ENCODE peak calls at places on chromosome 15, in nine cellular contexts. S, U, H, D, T, C, N, A and V are unnamed samples.

GRCh38 chr15:99123706-99124451 is 19.0 kb downstream of the SYNM start:
- DNase-seq in S (peak; percentile 92), U (peak; percentile 69), H (peak; percentile 96), D (peak; percentile 96), T (peak; percentile 89), C (peak; percentile 49), N (peak; percentile 85), A (peak; percentile 92), V (peak; percentile 20)

GRCh38 chr15:101031203-101031602 is 112.0 kb downstream of the LRRK1 start:
- DNase-seq in S (no peak), U (peak; percentile 16), H (peak; percentile 61), D (peak; percentile 32), T (no peak), C (no peak), N (no peak), A (no peak), V (no peak)

GRCh38 chr15:31262901-31263671 is 63.5 kb upstream of the KLF13 start:
- DNase-seq in S (no peak), U (peak; percentile 40), H (peak; percentile 29), D (peak; percentile 7), T (no peak), C (peak; percentile 96), N (no peak), A (no peak), V (no peak)

GRCh38 chr15:78018445-78018844 is 59.1 kb downstream of the TBC1D2B start:
- DNase-seq in S (no peak), U (no peak), H (no peak), D (no peak), T (peak; percentile 17), C (no peak), N (no peak), A (no peak), V (no peak)

GRCh38 chr15:51195459-51195858 is 100.8 kb upstream of the TNFAIP8L3 start:
- DNase-seq in S (no peak), U (no peak), H (no peak), D (no peak), T (no peak), C (no peak), N (no peak), A (no peak), V (no peak)

GRCh38 chr15:31316135-31316795 is 10.4 kb upstream of the KLF13 start:
- DNase-seq in S (no peak), U (no peak), H (no peak), D (no peak), T (no peak), C (no peak), N (no peak), A (no peak), V (no peak)

GRCh38 chr15:82137261-82137660 is 91.4 kb upstream of the MEX3B start:
- DNase-seq in S (no peak), U (no peak), H (peak; percentile 67), D (no peak), T (no peak), C (no peak), N (peak; percentile 41), A (no peak), V (no peak)

GRCh38 chr15:93091465-93091864 is 2.5 kb upstream of the RGMA start:
- DNase-seq in S (no peak), U (no peak), H (no peak), D (no peak), T (no peak), C (no peak), N (no peak), A (no peak), V (no peak)

GRCh38 chr15:51754267-51754666 is 2.9 kb downstream of the TMOD2 start:
- DNase-seq in S (no peak), U (no peak), H (no peak), D (no peak), T (no peak), C (peak; percentile 36), N (no peak), A (no peak), V (no peak)

GRCh38 chr15:52746162-52746721 is 43.9 kb downstream of the ONECUT1 start:
- DNase-seq in S (peak; percentile 15), U (no peak), H (no peak), D (no peak), T (no peak), C (no peak), N (no peak), A (no peak), V (no peak)

GRCh38 chr15:69653846-69654245 is 201.2 kb downstream of the RPLP1 start:
- DNase-seq in S (no peak), U (peak; percentile 6), H (no peak), D (no peak), T (no peak), C (no peak), N (no peak), A (no peak), V (no peak)

GRCh38 chr15:62565620-62566019 is 400.5 kb upstream of the C2CD4B start:
- DNase-seq in S (no peak), U (no peak), H (no peak), D (no peak), T (no peak), C (no peak), N (no peak), A (no peak), V (no peak)

GRCh38 chr15:60757831-60758570 is 279.1 kb upstream of the ICE2 start:
- DNase-seq in S (peak; percentile 18), U (no peak), H (no peak), D (no peak), T (no peak), C (no peak), N (no peak), A (no peak), V (no peak)

GRCh38 chr15:63912061-63912615 is 78.4 kb upstream of the HERC1 start:
- DNase-seq in S (no peak), U (no peak), H (no peak), D (no peak), T (no peak), C (no peak), N (no peak), A (no peak), V (no peak)

DNA sequence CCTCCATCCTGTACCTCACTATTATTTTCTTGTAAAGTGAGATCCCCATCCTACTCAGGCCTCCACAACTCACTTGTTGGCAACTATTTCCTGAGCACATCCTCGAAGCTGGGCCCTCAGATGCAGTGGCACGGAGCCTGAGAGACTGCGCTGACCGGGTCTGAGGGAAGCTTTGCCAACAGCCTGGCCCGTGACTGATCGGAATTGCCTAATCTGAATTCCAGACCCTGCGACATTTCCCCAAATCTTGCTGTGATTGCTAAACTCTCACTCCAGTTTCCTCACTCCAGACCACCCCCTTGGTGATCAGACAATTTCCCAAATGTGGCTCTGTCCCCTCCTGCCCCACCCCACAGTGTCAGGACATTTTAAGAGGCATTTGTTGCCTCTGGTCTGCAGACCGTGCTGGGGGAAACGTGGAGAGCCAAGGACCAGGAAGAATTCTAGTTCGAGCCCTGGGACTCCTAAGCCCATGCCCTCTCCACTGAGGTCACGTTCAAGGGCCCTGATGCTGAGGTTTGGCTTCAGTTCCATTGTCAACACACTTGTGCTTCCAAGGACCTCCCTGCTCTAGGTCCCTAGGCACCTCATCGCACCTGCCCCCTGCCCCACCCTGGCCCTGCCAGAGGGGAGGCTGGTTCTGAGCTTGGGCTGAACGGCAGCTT is 22.8 kb downstream of the KLHL25 start:
- DNase-seq in S (no peak), U (peak; percentile 34), H (peak; percentile 72), D (peak; percentile 13), T (no peak), C (no peak), N (no peak), A (no peak), V (no peak)
- H3K27ac ChIP-seq in S (no peak overlapping the region), U (no peak overlapping the region), H (no peak overlapping the region), D (no peak overlapping the region), T (no peak overlapping the region), C (no peak overlapping the region), N (no peak overlapping the region), A (no peak overlapping the region), V (no peak overlapping the region)

GRCh38 chr15:73952171-73952912 is 26.1 kb downstream of the LOXL1 start:
- DNase-seq in S (no peak), U (no peak), H (no peak), D (no peak), T (no peak), C (no peak), N (no peak), A (no peak), V (no peak)
- H3K27ac ChIP-seq in S (peak overlapping the region; percentile 88), U (peak overlapping the region; percentile 75), H (peak overlapping the region; percentile 80), D (no peak overlapping the region), T (no peak overlapping the region), C (no peak overlapping the region), N (no peak overlapping the region), A (no peak overlapping the region), V (no peak overlapping the region)

GRCh38 chr15:90750186-90750585 is 33.0 kb downstream of the BLM start:
- DNase-seq in S (no peak), U (no peak), H (no peak), D (no peak), T (no peak), C (peak; percentile 76), N (no peak), A (no peak), V (no peak)
- H3K27ac ChIP-seq in S (no peak overlapping the region), U (no peak overlapping the region), H (no peak overlapping the region), D (no peak overlapping the region), T (no peak overlapping the region), C (no peak overlapping the region), N (no peak overlapping the region), A (no peak overlapping the region), V (no peak overlapping the region)

GRCh38 chr15:29972051-29972450 is 110.7 kb upstream of the GOLGA8J start:
- DNase-seq in S (no peak), U (no peak), H (no peak), D (no peak), T (no peak), C (no peak), N (no peak), A (no peak), V (no peak)

GRCh38 chr15:29969587-29970401 is 113.0 kb upstream of the GOLGA8J start:
- DNase-seq in S (no peak), U (no peak), H (no peak), D (no peak), T (no peak), C (no peak), N (no peak), A (no peak), V (no peak)

GRCh38 chr15:29962404-29962803 is 120.4 kb upstream of the GOLGA8J start:
- DNase-seq in S (no peak), U (no peak), H (no peak), D (no peak), T (no peak), C (no peak), N (no peak), A (no peak), V (no peak)

GRCh38 chr15:29970402-29970695 is 112.4 kb upstream of the GOLGA8J start:
- DNase-seq in S (no peak), U (no peak), H (peak; percentile 19), D (no peak), T (no peak), C (no peak), N (peak; percentile 23), A (peak; percentile 21), V (no peak)

DNA sequence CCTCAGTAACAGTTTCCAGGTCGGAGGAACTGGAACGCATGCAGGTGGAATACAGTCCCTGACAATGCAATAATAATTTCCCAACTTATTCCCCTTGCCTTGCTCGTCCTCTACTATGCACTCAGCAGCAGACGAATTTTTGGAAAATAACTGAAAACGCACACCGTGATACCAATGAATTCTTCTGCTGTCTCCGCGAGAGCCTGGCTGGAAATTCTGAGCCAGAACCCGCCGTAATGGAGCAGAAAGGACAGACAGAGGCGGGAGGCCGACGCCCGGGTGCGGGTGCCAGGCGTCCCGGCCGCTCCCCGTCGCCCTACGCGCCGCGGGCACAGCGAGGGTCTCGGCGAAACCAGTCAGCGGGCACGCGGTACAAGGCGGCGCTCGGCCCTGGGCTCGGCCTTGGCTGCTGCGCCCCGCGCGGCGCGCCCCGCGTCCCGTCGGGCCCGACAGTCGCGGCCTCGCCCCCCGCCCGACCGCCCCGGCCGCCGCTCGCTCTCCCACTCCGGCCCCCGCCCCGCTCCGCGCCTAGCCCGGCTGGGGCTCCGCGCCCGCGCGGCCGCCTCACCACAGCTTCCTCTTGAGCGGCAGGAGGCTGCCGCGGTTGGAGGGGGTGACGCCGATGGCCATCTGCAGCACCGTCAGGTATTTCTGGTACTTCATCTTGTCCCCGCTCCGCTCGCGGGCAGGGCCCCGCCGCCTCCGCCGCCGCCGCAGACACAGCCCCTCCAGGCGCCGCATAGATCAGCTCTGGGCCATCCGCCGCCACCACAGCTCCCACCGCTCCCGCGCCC is 114.5 kb upstream of the GOLGA8J start:
- DNase-seq in S (peak; percentile 14), U (no peak), H (no peak), D (no peak), T (no peak), C (peak; percentile 10), N (no peak), A (peak; percentile 35), V (no peak)
- H3K27ac ChIP-seq in S (no peak overlapping the region), U (no peak overlapping the region), H (no peak overlapping the region), D (no peak overlapping the region), T (no peak overlapping the region), C (no peak overlapping the region), N (no peak overlapping the region), A (peak overlapping the region; percentile 70), V (no peak overlapping the region)